ENCODE peak calls at places on chromosomes 6 and 20, in five cellular contexts. A, L, T, P and C are unnamed samples.

GRCh38 chr6:42255050-42255449 is 37.4 kb upstream of the MRPS10 start:
- DNase-seq in A (no peak), L (peak), T (no peak), P (no peak), C (no peak)

GRCh38 chr20:20360464-20360863 is 7.4 kb upstream of the INSM1 start:
- DNase-seq in A (peak), L (peak), T (peak), P (peak), C (no peak)

GRCh38 chr6:148530394-148530923 is 187.8 kb downstream of the SASH1 start:
- DNase-seq in A (no peak), L (peak), T (no peak), P (peak), C (no peak)

GRCh38 chr6:92161953-92162352 is 1257.4 kb downstream of the EPHA7 start:
- DNase-seq in A (no peak), L (no peak), T (no peak), P (no peak), C (no peak)

GRCh38 chr6:33926451-33926850 is 122.6 kb upstream of the MLN start:
- DNase-seq in A (peak), L (no peak), T (no peak), P (peak), C (peak)

GRCh38 chr6:159756508-159756907 is 5.3 kb upstream of the ACAT2 start:
- DNase-seq in A (no peak), L (no peak), T (no peak), P (no peak), C (no peak)

GRCh38 chr20:58467572-58468330 is 47.4 kb downstream of the APCDD1L start:
- DNase-seq in A (peak), L (no peak), T (no peak), P (no peak), C (no peak)

GRCh38 chr20:63441777-63442493 is 30.5 kb downstream of the KCNQ2 start:
- DNase-seq in A (peak), L (no peak), T (peak), P (peak), C (peak)

GRCh38 chr20:40156600-40157307 is 532.3 kb downstream of the MAFB start:
- DNase-seq in A (no peak), L (no peak), T (no peak), P (no peak), C (peak)

GRCh38 chr6:1688396-1688795 is 78.7 kb downstream of the FOXC1 start:
- DNase-seq in A (no peak), L (no peak), T (no peak), P (no peak), C (no peak)

GRCh38 chr20:23397961-23398360 is 23.3 kb downstream of the NAPB start:
- DNase-seq in A (no peak), L (peak), T (no peak), P (no peak), C (no peak)

GRCh38 chr6:40543776-40544175 is 43.4 kb downstream of the LRFN2 start:
- DNase-seq in A (no peak), L (no peak), T (no peak), P (no peak), C (no peak)

GRCh38 chr6:47655719-47656595 is 42.4 kb upstream of the ADGRF4 start:
- DNase-seq in A (no peak), L (peak), T (peak), P (peak), C (no peak)